ENCODE peak calls at places on chromosomes 12 and 14, in seven cellular contexts. B, X, L, J, V, W and E are unnamed samples.

GRCh38 chr12:1810201-1810930 is 10.0 kb upstream of the LRTM2 start:
- DNase-seq in W (no peak), J (peak), V (no peak), X (no peak), L (no peak), B (no peak), E (peak)

GRCh38 chr12:10235761-10236631 is 23.3 kb downstream of the GABARAPL1 start:
- DNase-seq in V (peak), B (peak), X (no peak), W (no peak), J (no peak), L (peak), E (peak)

GRCh38 chr14:94025720-94026119 is 420 bp upstream of the OTUB2 start:
- DNase-seq in B (no peak), V (no peak), J (no peak), X (no peak), L (no peak), W (no peak), E (no peak)

GRCh38 chr14:74160763-74161162 is 76.0 kb downstream of the LIN52 start:
- DNase-seq in J (no peak), L (no peak), V (no peak), B (no peak), X (no peak), W (no peak), E (no peak)

GRCh38 chr12:113853491-113853890 is 112.6 kb downstream of the RBM19 start:
- DNase-seq in V (no peak), B (no peak), W (no peak), X (no peak), L (no peak), J (no peak), E (no peak)

GRCh38 chr14:89533136-89533535 is 116.1 kb upstream of the FOXN3 start:
- DNase-seq in X (no peak), L (no peak), W (no peak), V (no peak), B (no peak), J (no peak), E (no peak)

GRCh38 chr14:87233266-87233665 is 759.7 kb downstream of the GALC start:
- DNase-seq in W (no peak), L (no peak), X (no peak), J (no peak), B (no peak), V (no peak), E (no peak)

GRCh38 chr14:94021416-94022157 is 4.6 kb upstream of the OTUB2 start:
- DNase-seq in L (no peak), W (no peak), B (peak), V (peak), J (peak), X (no peak), E (peak)

GRCh38 chr14:104223101-104223809 is 84.9 kb downstream of the KIF26A start:
- DNase-seq in L (no peak), B (no peak), V (no peak), W (no peak), X (no peak), J (no peak), E (no peak)

GRCh38 chr14:100080206-100080605 is 15.0 kb downstream of the EVL start:
- DNase-seq in J (no peak), V (no peak), L (no peak), W (no peak), X (no peak), B (no peak), E (no peak)

GRCh38 chr14:61429316-61429715 is 107.9 kb downstream of the PRKCH start:
- DNase-seq in L (no peak), V (no peak), B (no peak), W (no peak), J (no peak), X (no peak), E (no peak)

GRCh38 chr12:46998811-46999368 is 80.5 kb upstream of the PCED1B start:
- DNase-seq in B (no peak), W (no peak), V (no peak), X (no peak), L (no peak), J (no peak), E (no peak)

GRCh38 chr14:100282766-100283419 is 23.4 kb downstream of the SLC25A29 start:
- DNase-seq in J (no peak), V (no peak), X (no peak), B (no peak), W (no peak), L (no peak), E (no peak)

GRCh38 chr14:63039800-63040380 is 5.4 kb downstream of the KCNH5 start:
- DNase-seq in X (no peak), B (peak), W (no peak), L (peak), V (peak), J (no peak), E (peak)

GRCh38 chr12:113980537-113981337 is 14.6 kb upstream of the RBM19 start:
- DNase-seq in L (peak), W (no peak), J (no peak), V (peak), B (peak), X (peak), E (peak)

GRCh38 chr12:104490850-104491249 is 34.1 kb downstream of the CHST11 start:
- DNase-seq in W (no peak), L (no peak), B (no peak), X (no peak), J (no peak), V (no peak), E (no peak)

GRCh38 chr12:3303410-3304136 is 187.4 kb upstream of the PRMT8 start:
- DNase-seq in W (no peak), J (no peak), V (no peak), B (no peak), X (no peak), L (peak), E (no peak)

GRCh38 chr12:98644433-98644711 is 216 bp downstream of the IKBIP start:
- DNase-seq in X (peak), B (no peak), V (no peak), W (no peak), J (no peak), L (no peak), E (no peak)

GRCh38 chr12:93176166-93176565 is 201.6 kb upstream of the NUDT4 start:
- DNase-seq in J (no peak), W (no peak), V (no peak), X (no peak), B (peak), L (no peak), E (no peak)

GRCh38 chr12:91777268-91777997 is 368.2 kb downstream of the BTG1 start:
- DNase-seq in V (no peak), W (no peak), L (no peak), X (no peak), B (no peak), J (no peak), E (no peak)

GRCh38 chr14:91919814-91920213 is 27.7 kb downstream of the FBLN5 start:
- DNase-seq in B (no peak), X (no peak), V (no peak), W (no peak), J (peak), L (no peak), E (no peak)

GRCh38 chr12:80269953-80270552 is 170.7 kb downstream of the OTOGL start:
- DNase-seq in V (peak), J (no peak), L (peak), X (no peak), B (peak), W (no peak), E (peak)

GRCh38 chr14:57464013-57464730 is 29.5 kb downstream of the CCDC198 start:
- DNase-seq in V (peak), X (no peak), W (no peak), L (no peak), J (no peak), B (no peak), E (no peak)

GRCh38 chr12:29253916-29254625 is 105.0 kb downstream of the FAR2 start:
- DNase-seq in W (no peak), X (no peak), L (no peak), V (no peak), B (peak), J (no peak), E (peak)

GRCh38 chr14:106436310-106436905 is 910.0 kb downstream of the TMEM121 start:
- DNase-seq in V (peak), J (peak), X (no peak), B (peak), L (no peak), W (no peak), E (peak)

GRCh38 chr14:38122241-38122640 is 85.5 kb upstream of the SSTR1 start:
- DNase-seq in B (no peak), V (no peak), W (no peak), L (no peak), J (no peak), X (no peak), E (no peak)

GRCh38 chr12:56014205-56014604 is 6.6 kb upstream of the IKZF4 start:
- DNase-seq in X (no peak), L (no peak), W (no peak), V (no peak), J (no peak), B (no peak), E (no peak)

GRCh38 chr14:59474172-59474571 is 9.0 kb upstream of the GPR135 start:
- DNase-seq in J (no peak), L (no peak), X (no peak), W (no peak), V (no peak), B (no peak), E (no peak)

GRCh38 chr14:32933943-32934890 is 4.5 kb upstream of the NPAS3 start:
- DNase-seq in X (peak), V (no peak), W (peak), J (no peak), B (no peak), L (no peak), E (no peak)

GRCh38 chr12:80648866-80649265 is 58.6 kb upstream of the MYF6 start:
- DNase-seq in B (no peak), J (no peak), X (no peak), L (no peak), W (no peak), V (no peak), E (no peak)

GRCh38 chr14:80049055-80049454 is 162.2 kb downstream of the DIO2 start:
- DNase-seq in B (no peak), J (no peak), L (no peak), V (no peak), W (no peak), X (no peak), E (no peak)

GRCh38 chr12:30753761-30754382 is 879 bp downstream of the CAPRIN2 start:
- DNase-seq in V (peak), B (peak), J (no peak), L (peak), X (no peak), W (no peak), E (no peak)

GRCh38 chr12:47988073-47989022 is 15.9 kb downstream of the COL2A1 start:
- DNase-seq in W (no peak), X (no peak), B (no peak), V (no peak), J (no peak), L (no peak), E (no peak)

GRCh38 chr14:59511916-59512530 is 27.7 kb downstream of the JKAMP start:
- DNase-seq in X (no peak), V (peak), W (no peak), B (peak), J (no peak), L (peak), E (peak)

GRCh38 chr12:68327896-68328295 is 4.3 kb downstream of the MDM1 start:
- DNase-seq in X (no peak), J (no peak), V (no peak), B (no peak), W (no peak), L (no peak), E (no peak)

GRCh38 chr12:91100901-91101300 is 10.4 kb downstream of the LUM start:
- DNase-seq in L (no peak), J (no peak), V (no peak), X (no peak), B (no peak), W (no peak), E (no peak)

GRCh38 chr12:26614217-26614616 is 218.8 kb downstream of the ITPR2 start:
- DNase-seq in B (peak), J (no peak), W (no peak), L (peak), X (no peak), V (peak), E (peak)

GRCh38 chr12:1916396-1917171 is 1.9 kb downstream of the CACNA2D4 start:
- DNase-seq in L (no peak), X (no peak), B (no peak), J (peak), W (no peak), V (no peak), E (peak)

GRCh38 chr12:124392991-124393790 is 98.3 kb downstream of the RFLNA start:
- DNase-seq in J (peak), B (no peak), X (peak), W (peak), V (no peak), L (no peak), E (no peak)